ENCODE peak calls at places on chromosomes 16 and 17, in five cellular contexts. One of them, this sample, is unnamed. For H3K9me3 and H3K4me1, the result is how much of the 10 kb centered on the place peaks cover.

GRCh38 chr16:73480381-73480780 is 432.5 kb upstream of the ZFHX3 start:
- DNase-seq in Peyer's patch: no peak
- DNase-seq in right atrium auricular region: peak
- DNase-seq in HepG2: no peak
- DNase-seq in aorta: no peak
- DNase-seq in this sample: no peak

GRCh38 chr16:86387461-86388440 is 122.6 kb upstream of the FOXF1 start:
- DNase-seq in Peyer's patch: no peak
- DNase-seq in right atrium auricular region: no peak
- DNase-seq in HepG2: no peak
- DNase-seq in aorta: no peak
- DNase-seq in this sample: no peak

GRCh38 chr17:82239926-82240505 is 11.2 kb downstream of the SLC16A3 start:
- DNase-seq in Peyer's patch: no peak
- DNase-seq in right atrium auricular region: no peak
- DNase-seq in HepG2: peak
- DNase-seq in aorta: no peak
- DNase-seq in this sample: no peak

GRCh38 chr17:50151041-50151936 is 812 bp upstream of the PPP1R9B start:
- DNase-seq in Peyer's patch: peak
- DNase-seq in right atrium auricular region: peak
- DNase-seq in HepG2: peak
- DNase-seq in aorta: peak
- DNase-seq in this sample: no peak

GRCh38 chr17:7130626-7131467 is 16.2 kb upstream of the ASGR2 start:
- DNase-seq in Peyer's patch: no peak
- DNase-seq in right atrium auricular region: no peak
- DNase-seq in HepG2: no peak
- DNase-seq in aorta: peak
- DNase-seq in this sample: no peak

GRCh38 chr17:64455993-64456885 is 7.3 kb downstream of the MILR1 start:
- DNase-seq in Peyer's patch: no peak
- DNase-seq in right atrium auricular region: no peak
- DNase-seq in HepG2: no peak
- DNase-seq in aorta: no peak
- DNase-seq in this sample: no peak

GRCh38 chr16:89922884-89923639 is at the start of gene TUBB3:
- DNase-seq in Peyer's patch: peak
- DNase-seq in right atrium auricular region: no peak
- DNase-seq in HepG2: peak
- DNase-seq in aorta: peak
- DNase-seq in this sample: no peak

GRCh38 chr17:54494731-54495715 is 405.6 kb upstream of the TOM1L1 start:
- DNase-seq in Peyer's patch: no peak
- DNase-seq in right atrium auricular region: no peak
- DNase-seq in HepG2: no peak
- DNase-seq in aorta: no peak
- DNase-seq in this sample: no peak

GRCh38 chr17:82241183-82241925 is 12.5 kb downstream of the SLC16A3 start:
- DNase-seq in Peyer's patch: peak
- DNase-seq in right atrium auricular region: peak
- DNase-seq in HepG2: peak
- DNase-seq in aorta: peak
- DNase-seq in this sample: no peak

GRCh38 chr17:82444284-82444893 is 6.2 kb downstream of the CYBC1 start:
- DNase-seq in Peyer's patch: no peak
- DNase-seq in right atrium auricular region: no peak
- DNase-seq in HepG2: no peak
- DNase-seq in aorta: peak
- DNase-seq in this sample: no peak

GRCh38 chr17:22268214-22268911 is 576.0 kb downstream of the KCNJ18 start:
- DNase-seq in Peyer's patch: no peak
- DNase-seq in right atrium auricular region: peak
- DNase-seq in HepG2: no peak
- DNase-seq in aorta: peak
- DNase-seq in this sample: no peak
- H3K9me3 ChIP-seq in Peyer's patch: under half
- H3K9me3 ChIP-seq in right atrium auricular region: under half
- H3K9me3 ChIP-seq in HepG2: under half
- H3K9me3 ChIP-seq in aorta: under half
- H3K9me3 ChIP-seq in this sample: under half

GRCh38 chr16:4651842-4652241 is 27.2 kb downstream of the MGRN1 start:
- DNase-seq in Peyer's patch: no peak
- DNase-seq in right atrium auricular region: no peak
- DNase-seq in HepG2: no peak
- DNase-seq in aorta: no peak
- DNase-seq in this sample: no peak
- H3K4me1 ChIP-seq in Peyer's patch: under half
- H3K4me1 ChIP-seq in right atrium auricular region: under half
- H3K4me1 ChIP-seq in HepG2: half or more
- H3K4me1 ChIP-seq in aorta: under half
- H3K4me1 ChIP-seq in this sample: under half

DNA sequence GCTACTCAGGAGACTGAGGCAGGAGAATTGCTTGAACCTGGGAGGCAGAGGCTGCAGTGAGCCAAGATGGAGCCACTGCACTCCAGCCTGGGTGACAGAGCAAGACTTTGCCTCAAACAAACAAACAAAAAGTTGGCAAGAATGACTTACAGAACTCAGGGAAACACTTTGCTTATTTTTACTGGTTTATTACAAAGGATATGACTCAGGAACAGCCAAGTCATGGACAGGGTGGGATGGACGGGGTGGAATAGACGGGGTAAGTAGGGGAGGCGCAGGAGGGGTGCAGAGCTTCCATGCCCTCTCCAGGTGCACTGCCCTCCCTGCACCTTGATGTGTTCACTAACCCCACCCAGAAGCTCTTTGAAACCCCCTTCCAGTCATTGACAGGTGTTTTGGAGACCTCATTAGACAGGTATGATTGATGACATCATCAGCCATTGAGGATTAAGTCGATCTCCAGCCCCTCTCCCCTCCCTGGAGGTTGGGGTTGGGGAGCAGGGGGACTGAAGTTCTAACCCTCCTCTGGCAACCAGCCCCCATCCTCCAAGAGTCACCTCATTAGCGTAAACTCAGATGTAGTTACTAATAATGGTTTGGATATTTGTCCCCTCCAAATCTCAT is 41.3 kb upstream of the ZCCHC14 start:
- DNase-seq in Peyer's patch: no peak
- DNase-seq in right atrium auricular region: no peak
- DNase-seq in HepG2: no peak
- DNase-seq in aorta: no peak
- DNase-seq in this sample: no peak
- H3K9me3 ChIP-seq in Peyer's patch: under half
- H3K9me3 ChIP-seq in right atrium auricular region: under half
- H3K9me3 ChIP-seq in HepG2: under half
- H3K9me3 ChIP-seq in aorta: under half
- H3K9me3 ChIP-seq in this sample: under half

GRCh38 chr17:2048805-2049204 is 6.1 kb upstream of the HIC1 start:
- DNase-seq in Peyer's patch: no peak
- DNase-seq in right atrium auricular region: no peak
- DNase-seq in HepG2: no peak
- DNase-seq in aorta: no peak
- DNase-seq in this sample: no peak
- H3K4me1 ChIP-seq in Peyer's patch: under half
- H3K4me1 ChIP-seq in right atrium auricular region: under half
- H3K4me1 ChIP-seq in HepG2: under half
- H3K4me1 ChIP-seq in aorta: under half
- H3K4me1 ChIP-seq in this sample: under half

GRCh38 chr16:75169899-75170405 is 21.6 kb downstream of the ZFP1 start:
- DNase-seq in Peyer's patch: no peak
- DNase-seq in right atrium auricular region: no peak
- DNase-seq in HepG2: no peak
- DNase-seq in aorta: no peak
- DNase-seq in this sample: no peak
- H3K9me3 ChIP-seq in Peyer's patch: under half
- H3K9me3 ChIP-seq in right atrium auricular region: under half
- H3K9me3 ChIP-seq in HepG2: half or more
- H3K9me3 ChIP-seq in aorta: under half
- H3K9me3 ChIP-seq in this sample: under half

GRCh38 chr17:81042606-81043005 is 7.7 kb downstream of the BAIAP2 start:
- DNase-seq in Peyer's patch: no peak
- DNase-seq in right atrium auricular region: no peak
- DNase-seq in HepG2: no peak
- DNase-seq in aorta: no peak
- DNase-seq in this sample: no peak

GRCh38 chr17:81039096-81039495 is 4.1 kb downstream of the BAIAP2 start:
- DNase-seq in Peyer's patch: no peak
- DNase-seq in right atrium auricular region: no peak
- DNase-seq in HepG2: no peak
- DNase-seq in aorta: no peak
- DNase-seq in this sample: no peak

GRCh38 chr17:81039854-81040758 is 5.2 kb downstream of the BAIAP2 start:
- DNase-seq in Peyer's patch: no peak
- DNase-seq in right atrium auricular region: no peak
- DNase-seq in HepG2: no peak
- DNase-seq in aorta: no peak
- DNase-seq in this sample: no peak

GRCh38 chr17:81043319-81043724 is 8.4 kb downstream of the BAIAP2 start:
- DNase-seq in Peyer's patch: no peak
- DNase-seq in right atrium auricular region: no peak
- DNase-seq in HepG2: no peak
- DNase-seq in aorta: no peak
- DNase-seq in this sample: no peak

DNA sequence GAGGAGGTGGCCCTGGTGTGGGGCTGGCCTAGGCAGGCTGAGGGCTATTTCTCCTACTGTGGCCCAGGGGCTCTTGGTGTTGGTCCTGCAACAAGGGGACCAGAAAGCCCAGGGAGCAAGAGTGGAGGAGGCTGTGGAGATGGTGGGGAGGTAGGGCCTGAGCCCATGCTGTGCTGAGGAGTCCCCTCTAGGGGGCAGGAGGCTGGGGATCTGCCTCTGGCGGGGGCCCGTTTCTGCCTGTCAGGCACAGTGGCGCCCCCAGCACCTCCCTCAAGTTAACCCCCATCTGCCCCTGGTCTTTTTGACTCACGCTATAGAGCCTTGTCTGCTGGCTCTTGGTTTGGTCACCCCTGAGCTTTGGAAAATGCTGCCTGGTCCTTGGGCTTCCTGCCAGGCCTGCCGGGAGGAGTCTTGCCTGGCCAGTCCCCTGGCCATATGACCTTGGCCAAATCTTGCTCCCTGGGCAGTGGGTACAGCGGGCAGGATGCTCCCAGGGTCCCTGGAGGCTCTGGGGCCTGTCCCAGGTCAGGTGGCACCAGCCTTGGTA is 5.9 kb downstream of the BAIAP2 start:
- DNase-seq in Peyer's patch: no peak
- DNase-seq in right atrium auricular region: no peak
- DNase-seq in HepG2: peak
- DNase-seq in aorta: no peak
- DNase-seq in this sample: no peak
- H3K4me1 ChIP-seq in Peyer's patch: under half
- H3K4me1 ChIP-seq in right atrium auricular region: under half
- H3K4me1 ChIP-seq in HepG2: half or more
- H3K4me1 ChIP-seq in aorta: under half
- H3K4me1 ChIP-seq in this sample: under half